ENCODE peak calls at places on chromosomes 7 and 10, in five cellular contexts. K is T-helper 2 cell, H is stromal cell of bone marrow, Y is T-helper 1 cell, O is ELR. X is an unnamed sample.

GRCh38 chr10:43892062-43892765 is 243.5 kb upstream of the ZNF32 start:
- DNase-seq in K (no peak), H (no peak), Y (no peak), O (peak; percentile 53), X (peak; percentile 77)

GRCh38 chr7:2040893-2041270 is 191.9 kb downstream of the MAD1L1 start:
- DNase-seq in Y (no peak), H (no peak), K (no peak), O (no peak), X (no peak)

GRCh38 chr7:77935652-77936348 is 137.2 kb downstream of the PHTF2 start:
- DNase-seq in H (no peak), O (peak; percentile 45), Y (no peak), K (no peak), X (peak; percentile 46)

GRCh38 chr7:118080947-118081346 is 103.0 kb upstream of the LSM8 start:
- DNase-seq in K (peak; percentile 5), O (peak; percentile 66), Y (no peak), H (peak; percentile 21), X (peak; percentile 5)

GRCh38 chr7:135441791-135442190 is 68.1 kb downstream of the CNOT4 start:
- DNase-seq in H (no peak), Y (no peak), K (no peak), O (peak; percentile 50), X (peak; percentile 3)

GRCh38 chr10:4847580-4848020 is 21.6 kb downstream of the AKR1E2 start:
- DNase-seq in O (peak; percentile 79), K (no peak), H (peak; percentile 51), Y (no peak), X (peak; percentile 75)

GRCh38 chr7:51025668-51026067 is 243.0 kb upstream of the GRB10 start:
- DNase-seq in K (no peak), H (no peak), O (no peak), Y (no peak), X (no peak)

GRCh38 chr10:104349623-104350142 is 4.0 kb upstream of the CFAP58 start:
- DNase-seq in K (no peak), Y (no peak), H (no peak), O (peak; percentile 73), X (no peak)

GRCh38 chr7:130070900-130071622 is 727 bp downstream of the KLHDC10 start:
- DNase-seq in Y (no peak), O (peak; percentile 29), H (no peak), K (no peak), X (no peak)

GRCh38 chr10:34933676-34934075 is 118.6 kb upstream of the PARD3 start:
- DNase-seq in H (no peak), K (no peak), Y (no peak), O (no peak), X (no peak)

GRCh38 chr10:24556746-24557742 is 166.6 kb downstream of the ARHGAP21 start:
- DNase-seq in K (no peak), H (peak; percentile 47), O (peak; percentile 80), Y (no peak), X (peak; percentile 79)

GRCh38 chr7:20219446-20220292 is 2.5 kb upstream of the MACC1 start:
- DNase-seq in H (peak; percentile 59), Y (no peak), K (no peak), O (peak; percentile 58), X (peak; percentile 18)

GRCh38 chr7:24741691-24742639 is 15.3 kb downstream of the GSDME start:
- DNase-seq in O (peak; percentile 99), Y (no peak), H (peak; percentile 89), K (no peak), X (peak; percentile 93)

GRCh38 chr10:68261132-68261856 is 29.4 kb upstream of the ATOH7 start:
- DNase-seq in H (no peak), O (no peak), K (no peak), Y (no peak), X (no peak)

GRCh38 chr10:107915277-107915634 is 750.8 kb upstream of the SORCS1 start:
- DNase-seq in H (no peak), O (no peak), K (no peak), Y (no peak), X (no peak)

GRCh38 chr7:120725376-120726039 is 132.4 kb downstream of the TSPAN12 start:
- DNase-seq in O (peak; percentile 62), H (peak; percentile 28), Y (no peak), K (no peak), X (peak; percentile 49)

GRCh38 chr7:7793921-7794320 is 75.5 kb upstream of the RPA3 start:
- DNase-seq in H (no peak), K (no peak), O (no peak), Y (no peak), X (peak; percentile 35)

GRCh38 chr10:51109821-51110533 is 35.7 kb downstream of the PRKG1 start:
- DNase-seq in O (peak; percentile 92), K (no peak), H (peak; percentile 29), Y (no peak), X (peak; percentile 11)

GRCh38 chr10:114879541-114880158 is 58.1 kb downstream of the FHIP2A start:
- DNase-seq in O (peak; percentile 54), K (no peak), H (no peak), Y (no peak), X (peak; percentile 62)

GRCh38 chr7:151711906-151712771 is 164.8 kb downstream of the PRKAG2 start:
- DNase-seq in O (no peak), K (no peak), H (no peak), Y (no peak), X (no peak)

GRCh38 chr10:14477408-14477710 is 146.6 kb upstream of the FRMD4A start:
- DNase-seq in H (peak; percentile 58), K (no peak), Y (no peak), O (peak; percentile 60), X (peak; percentile 66)

GRCh38 chr7:12294701-12295100 is 83.6 kb downstream of the TMEM106B start:
- DNase-seq in H (no peak), Y (no peak), O (no peak), K (no peak), X (no peak)

GRCh38 chr7:81462672-81463071 is 307.2 kb downstream of the HGF start:
- DNase-seq in O (peak; percentile 76), Y (no peak), H (no peak), K (no peak), X (no peak)

GRCh38 chr7:89029864-89030263 is 234.3 kb upstream of the TEX47 start:
- DNase-seq in H (no peak), O (no peak), K (no peak), Y (no peak), X (no peak)

GRCh38 chr10:95391570-95392249 is 100.9 kb upstream of the PDLIM1 start:
- DNase-seq in Y (no peak), H (peak; percentile 27), K (no peak), O (peak; percentile 43), X (peak; percentile 68)

GRCh38 chr10:78524342-78524741 is 490.7 kb downstream of the RPS24 start:
- DNase-seq in H (no peak), K (no peak), Y (no peak), O (no peak), X (no peak)

GRCh38 chr7:10022957-10023356 is 950.7 kb upstream of the PHF14 start:
- DNase-seq in K (no peak), H (no peak), O (no peak), Y (no peak), X (no peak)

GRCh38 chr7:37354661-37355131 is 94.0 kb downstream of the ELMO1 start:
- DNase-seq in H (peak; percentile 63), K (peak; percentile 56), O (no peak), Y (no peak), X (no peak)

GRCh38 chr10:68595513-68595912 is 35.4 kb downstream of the TET1 start:
- DNase-seq in H (no peak), O (no peak), K (no peak), Y (no peak), X (no peak)

GRCh38 chr7:87628780-87629569 is 777 bp downstream of the RUNDC3B start:
- DNase-seq in H (no peak), Y (no peak), K (no peak), O (peak; percentile 0), X (peak; percentile 16)

GRCh38 chr10:129417164-129417563 is 49.9 kb upstream of the MGMT start:
- DNase-seq in H (no peak), Y (no peak), O (peak; percentile 40), K (no peak), X (peak; percentile 47)

GRCh38 chr7:100469227-100470044 is 5.4 kb upstream of the SPACDR start:
- DNase-seq in O (peak; percentile 74), K (peak; percentile 79), H (no peak), Y (peak; percentile 59), X (peak; percentile 93)

GRCh38 chr7:18468794-18469193 is 26.8 kb upstream of the HDAC9 start:
- DNase-seq in O (peak; percentile 19), Y (no peak), K (no peak), H (no peak), X (no peak)

GRCh38 chr7:96401200-96401599 is 79.3 kb upstream of the SLC25A13 start:
- DNase-seq in Y (no peak), H (no peak), O (no peak), K (no peak), X (no peak)

GRCh38 chr10:11433657-11434056 is 177.8 kb downstream of the USP6NL start:
- DNase-seq in K (no peak), O (no peak), Y (no peak), H (no peak), X (no peak)

GRCh38 chr7:156777364-156778069 is 115.5 kb downstream of the LMBR1 start:
- DNase-seq in K (peak; percentile 12), O (peak; percentile 22), H (no peak), Y (no peak), X (no peak)

GRCh38 chr10:29994833-29995232 is 64.6 kb downstream of the JCAD start:
- DNase-seq in Y (no peak), K (no peak), O (no peak), H (no peak), X (no peak)

GRCh38 chr10:46247181-46247475 is 39.7 kb upstream of the ANTXRL start:
- DNase-seq in Y (no peak), O (no peak), K (no peak), H (no peak), X (no peak)

GRCh38 chr10:44830022-44830421 is 81.1 kb upstream of the TMEM72 start:
- DNase-seq in Y (no peak), O (peak; percentile 80), H (peak; percentile 19), K (no peak), X (peak; percentile 70)